ENCODE peak calls at places on chromosomes 3 and 15, in six cellular contexts. L is ovary, R is GM23248, C is HepG2, A is dorsolateral prefrontal cortex, G is PC-3. M is an unnamed sample.

GRCh38 chr3:160291290-160291908 is 66.2 kb downstream of the C3orf80 start:
- DNase-seq in G (no peak), L (no peak), C (peak; percentile 83), R (no peak), A (no peak), M (no peak)

GRCh38 chr3:33810545-33810944 is 12.1 kb downstream of the PDCD6IP start:
- DNase-seq in G (no peak), A (no peak), R (no peak), L (no peak), C (peak; percentile 38), M (no peak)

GRCh38 chr3:197520311-197521276 is 35.2 kb downstream of the BDH1 start:
- DNase-seq in R (no peak), G (peak; percentile 57), C (peak; percentile 96), L (no peak), A (no peak), M (no peak)

GRCh38 chr3:14634763-14635400 is 16.7 kb upstream of the CCDC174 start:
- DNase-seq in C (no peak), R (peak; percentile 78), L (no peak), G (peak; percentile 83), A (no peak), M (no peak)

GRCh38 chr3:5426094-5426883 is 238.8 kb downstream of the EDEM1 start:
- DNase-seq in C (peak; percentile 57), L (peak; percentile 86), R (peak; percentile 77), A (peak; percentile 80), G (peak; percentile 92), M (peak; percentile 14)

GRCh38 chr3:135690664-135691063 is 274.9 kb upstream of the PPP2R3A start:
- DNase-seq in G (no peak), C (no peak), L (no peak), A (no peak), R (no peak), M (no peak)

GRCh38 chr3:77816470-77816869 is 776.6 kb downstream of the ROBO2 start:
- DNase-seq in C (no peak), L (no peak), A (no peak), R (no peak), G (no peak), M (no peak)

GRCh38 chr3:11619946-11620652 is 23.6 kb downstream of the VGLL4 start:
- DNase-seq in R (no peak), C (no peak), L (no peak), A (no peak), G (no peak), M (no peak)

GRCh38 chr15:32676095-32676643 is 34.7 kb downstream of the SCG5 start:
- DNase-seq in R (no peak), L (no peak), C (no peak), G (no peak), A (no peak), M (no peak)

GRCh38 chr3:179949428-179949827 is 87.3 kb downstream of the PEX5L start:
- DNase-seq in C (no peak), R (no peak), L (no peak), A (no peak), G (no peak), M (no peak)

GRCh38 chr3:11509175-11510000 is 134.3 kb downstream of the VGLL4 start:
- DNase-seq in A (no peak), C (peak; percentile 31), G (peak; percentile 58), R (peak; percentile 93), L (peak; percentile 86), M (no peak)

GRCh38 chr15:58732620-58733363 is 16.7 kb downstream of the ADAM10 start:
- DNase-seq in R (no peak), C (no peak), G (no peak), A (no peak), L (no peak), M (no peak)

GRCh38 chr3:52501046-52501445 is 5.9 kb downstream of the STAB1 start:
- DNase-seq in L (no peak), C (no peak), G (no peak), A (no peak), R (no peak), M (no peak)

GRCh38 chr15:63065262-63066234 is 23.0 kb downstream of the TPM1 start:
- DNase-seq in G (no peak), R (peak; percentile 76), L (no peak), C (no peak), A (no peak), M (no peak)

GRCh38 chr15:88089019-88089603 is 167.4 kb downstream of the NTRK3 start:
- DNase-seq in G (peak; percentile 4), R (peak; percentile 12), L (no peak), C (no peak), A (no peak), M (no peak)

GRCh38 chr15:77528290-77528967 is 104.3 kb downstream of the LINGO1 start:
- DNase-seq in G (no peak), R (no peak), L (peak; percentile 43), A (no peak), C (no peak), M (no peak)

GRCh38 chr3:70076394-70076793 is 76.9 kb downstream of the SAMMSON start:
- DNase-seq in L (no peak), R (no peak), A (no peak), C (no peak), G (no peak), M (no peak)

GRCh38 chr3:196989721-196990262 is 21.2 kb upstream of the PIGZ start:
- DNase-seq in L (peak; percentile 29), A (no peak), R (peak; percentile 77), G (peak; percentile 39), C (peak; percentile 42), M (no peak)

GRCh38 chr15:67090297-67091072 is 25.1 kb downstream of the SMAD3 start:
- DNase-seq in G (no peak), C (no peak), R (peak; percentile 37), A (no peak), L (no peak), M (no peak)

GRCh38 chr15:67092726-67093125 is 27.3 kb downstream of the SMAD3 start:
- DNase-seq in A (no peak), R (no peak), L (no peak), G (no peak), C (no peak), M (no peak)

GRCh38 chr15:67089218-67090193 is 24.1 kb downstream of the SMAD3 start:
- DNase-seq in C (no peak), A (no peak), R (peak; percentile 76), L (no peak), G (peak; percentile 71), M (no peak)

GRCh38 chr15:67091966-67092677 is 26.7 kb downstream of the SMAD3 start:
- DNase-seq in A (no peak), L (no peak), G (no peak), R (no peak), C (no peak), M (no peak)

DNA sequence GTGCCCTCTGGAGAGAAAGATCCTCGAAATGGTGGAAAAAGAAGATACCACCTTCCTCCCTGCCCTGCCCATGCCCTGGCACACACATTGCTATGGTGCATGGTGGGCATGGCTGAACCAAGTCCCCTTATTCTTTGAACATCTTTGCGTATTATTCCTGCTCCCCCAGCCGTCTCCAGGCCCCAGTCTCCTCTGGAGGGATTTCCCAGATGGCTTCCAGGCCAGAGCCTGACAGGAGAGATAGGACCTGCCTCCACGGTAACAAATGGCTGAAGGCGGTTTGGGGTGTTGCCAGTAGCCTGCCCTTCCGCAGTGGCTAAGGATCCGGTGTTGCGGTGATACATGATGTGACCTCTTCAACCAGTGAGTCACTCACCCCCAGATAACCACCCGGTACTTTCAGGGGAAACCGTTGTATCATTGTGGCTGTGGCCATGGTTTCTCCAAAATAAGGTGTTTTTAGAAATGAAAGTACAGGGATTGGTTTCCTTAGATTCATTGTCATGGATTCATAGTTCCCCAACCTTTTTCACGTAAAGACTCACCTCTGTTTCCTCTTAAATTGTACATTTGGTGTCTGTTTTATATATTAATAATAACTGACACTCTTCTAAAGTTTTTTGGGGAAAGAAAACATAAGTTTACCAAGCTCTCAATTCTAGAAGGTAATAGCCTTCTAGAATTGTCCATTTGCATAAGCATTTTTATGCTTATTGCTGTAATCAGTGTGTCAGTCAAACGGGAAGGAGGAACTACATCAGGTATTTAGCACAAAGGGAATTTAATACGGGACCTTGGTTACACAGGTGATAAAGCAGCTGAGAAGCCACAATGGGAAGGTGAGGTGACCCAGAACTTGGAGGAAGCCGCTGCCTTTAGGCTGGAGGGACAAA is 25.9 kb downstream of the SMAD3 start:
- DNase-seq in R (peak; percentile 60), C (no peak), G (peak; percentile 95), A (no peak), L (peak; percentile 75), M (peak; percentile 55)
- H3K4me3 ChIP-seq in R (peak overlapping the region; percentile 25), C (no peak overlapping the region), G (peak overlapping the region; percentile 24), A (no peak overlapping the region), L (no peak overlapping the region), M (peak overlapping the region; percentile 76)

DNA sequence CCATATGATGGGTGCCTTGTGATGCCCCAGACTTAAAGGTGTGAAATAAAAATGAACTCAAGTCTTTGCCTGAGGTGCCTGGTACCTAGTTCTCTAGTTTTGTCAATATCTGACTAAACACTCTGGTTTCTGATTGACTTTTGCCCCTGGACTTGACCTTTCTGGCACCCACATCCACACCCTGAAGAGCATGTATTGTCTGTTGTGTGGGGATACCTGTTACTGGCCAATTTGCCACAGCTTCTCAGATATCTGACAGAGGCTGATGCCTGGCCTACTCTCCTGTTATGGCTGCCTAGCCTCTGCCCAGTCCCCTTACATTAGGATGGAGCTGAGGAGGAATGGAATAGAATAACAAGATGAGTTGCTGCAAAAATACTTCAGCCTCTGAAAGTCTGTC is 3.6 kb downstream of the ZBTB38 start:
- DNase-seq in A (no peak), L (no peak), R (no peak), C (no peak), G (no peak), M (no peak)
- H3K27ac ChIP-seq in A (no peak overlapping the region), L (no peak overlapping the region), R (no peak overlapping the region), C (no peak overlapping the region), G (no peak overlapping the region), M (no peak overlapping the region)

GRCh38 chr15:90809536-90809935 is 58.9 kb upstream of the FURIN start:
- DNase-seq in A (no peak), C (no peak), L (no peak), G (no peak), R (no peak), M (no peak)

GRCh38 chr15:90807074-90807646 is 61.2 kb upstream of the FURIN start:
- DNase-seq in R (peak; percentile 34), A (no peak), C (no peak), L (no peak), G (no peak), M (no peak)

GRCh38 chr15:90808517-90808939 is 59.9 kb upstream of the FURIN start:
- DNase-seq in A (no peak), R (no peak), C (no peak), G (no peak), L (no peak), M (no peak)

GRCh38 chr15:90810354-90810753 is 58.0 kb upstream of the FURIN start:
- DNase-seq in L (no peak), G (no peak), C (no peak), R (no peak), A (no peak), M (no peak)

DNA sequence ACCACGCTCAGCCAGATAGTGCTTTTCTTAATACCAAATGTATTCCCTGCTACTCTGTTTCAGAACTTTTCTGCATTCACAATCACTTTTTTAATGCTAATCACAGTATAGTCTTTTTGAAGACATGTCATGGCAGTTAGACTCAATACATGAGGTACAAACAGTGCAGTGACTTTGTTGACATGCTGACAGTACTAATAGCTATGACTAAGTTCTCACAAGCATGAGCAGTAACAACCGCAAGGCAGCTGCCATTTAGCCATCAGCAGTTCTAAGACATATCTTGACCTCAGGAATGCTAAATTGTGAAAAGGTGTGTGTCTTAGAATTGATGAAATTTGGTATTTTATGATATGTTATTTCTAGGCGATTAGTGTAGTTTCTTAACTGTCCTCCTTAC is 60.7 kb upstream of the FURIN start:
- DNase-seq in G (peak; percentile 5), C (no peak), R (no peak), L (no peak), A (no peak), M (no peak)
- H3K4me3 ChIP-seq in G (no peak overlapping the region), C (no peak overlapping the region), R (no peak overlapping the region), L (no peak overlapping the region), A (no peak overlapping the region), M (no peak overlapping the region)

GRCh38 chr15:96350884-96351639 is 20.6 kb downstream of the NR2F2 start:
- DNase-seq in A (no peak), G (no peak), C (no peak), L (no peak), R (no peak), M (no peak)
- H3K27ac ChIP-seq in A (peak overlapping the region; percentile 27), G (no peak overlapping the region), C (no peak overlapping the region), L (peak overlapping the region; percentile 91), R (no peak overlapping the region), M (no peak overlapping the region)